ENCODE peak calls at places on chromosomes 13 and 19, in six cellular contexts. S is AG04450; D is skeletal muscle cell; G is CD8-positive, alpha-beta T cell; B is RWPE1; O is cardiac muscle cell. I is an unnamed sample.
A peak's percentile ranks its signal among the peaks of the same experiment; 100 is the strongest.

GRCh38 chr19:47107201-47107952 is 6.2 kb downstream of the ZC3H4 start:
- DNase-seq in O (no peak), S (no peak), B (no peak), G (peak; percentile 43), D (no peak), I (no peak)

GRCh38 chr13:20393273-20394235 is 132.1 kb downstream of the CRYL1 start:
- DNase-seq in G (no peak), D (no peak), O (no peak), B (no peak), S (no peak), I (no peak)

GRCh38 chr19:49475191-49475932 is 1.3 kb downstream of the FLT3LG start:
- DNase-seq in O (no peak), S (no peak), G (no peak), B (no peak), D (no peak), I (no peak)

GRCh38 chr13:59755647-59756290 is 408.0 kb downstream of the DIAPH3 start:
- DNase-seq in D (no peak), B (peak; percentile 20), S (no peak), O (no peak), G (no peak), I (no peak)

GRCh38 chr13:60397693-60398437 is 845 bp downstream of the TDRD3 start:
- DNase-seq in B (peak; percentile 48), G (peak; percentile 40), O (peak; percentile 78), S (peak; percentile 29), D (peak; percentile 16), I (peak; percentile 18)

GRCh38 chr19:10289167-10289835 is 451 bp upstream of the ICAM5 start:
- DNase-seq in G (peak; percentile 82), D (no peak), S (no peak), O (peak; percentile 58), B (peak; percentile 79), I (no peak)

GRCh38 chr19:29873024-29873800 is 61.4 kb downstream of the CCNE1 start:
- DNase-seq in G (peak; percentile 61), S (no peak), O (peak; percentile 34), D (no peak), B (peak; percentile 56), I (no peak)

GRCh38 chr19:31144471-31144870 is 204.8 kb downstream of the TSHZ3 start:
- DNase-seq in B (no peak), S (no peak), O (no peak), G (no peak), D (no peak), I (no peak)

GRCh38 chr19:17081672-17082630 is 6.4 kb downstream of the MYO9B start:
- DNase-seq in O (peak; percentile 22), B (no peak), G (no peak), S (no peak), D (no peak), I (no peak)

GRCh38 chr19:4624733-4625362 is 14.5 kb upstream of the TNFAIP8L1 start:
- DNase-seq in O (peak; percentile 41), S (no peak), G (no peak), D (no peak), B (no peak), I (no peak)

GRCh38 chr19:19566306-19566705 is 28.2 kb downstream of the CILP2 start:
- DNase-seq in S (peak; percentile 41), D (no peak), B (no peak), G (no peak), O (no peak), I (no peak)

GRCh38 chr13:51518847-51519246 is 65.4 kb upstream of the WDFY2 start:
- DNase-seq in D (no peak), O (no peak), B (no peak), G (no peak), S (no peak), I (no peak)

GRCh38 chr19:709965-710714 is 1.4 kb downstream of the PALM start:
- DNase-seq in G (no peak), D (no peak), O (no peak), S (no peak), B (no peak), I (no peak)

GRCh38 chr13:50448535-50448981 is 394.9 kb downstream of the DLEU7 start:
- DNase-seq in S (no peak), O (no peak), D (no peak), B (peak; percentile 10), G (no peak), I (peak; percentile 80)

GRCh38 chr13:20231839-20232555 is at the start of gene GJB6:
- DNase-seq in S (no peak), O (no peak), G (no peak), D (no peak), B (peak; percentile 51), I (no peak)

GRCh38 chr13:77535448-77535847 is at the start of gene SCEL:
- DNase-seq in B (peak; percentile 82), D (no peak), O (no peak), G (no peak), S (no peak), I (no peak)

GRCh38 chr13:113802090-113802531 is 43.1 kb downstream of the TMEM255B start:
- DNase-seq in S (peak; percentile 54), G (no peak), B (peak; percentile 71), O (peak; percentile 83), D (no peak), I (no peak)

I was measured in glomerular endothelial cell.